ENCODE peak calls at places on chromosomes 12 and 14, in five cellular contexts. One of them, this sample, is unnamed.
A peak's percentile ranks its signal among the peaks of the same experiment; 100 is the strongest.

GRCh38 chr14:59566725-59567124 is 9.9 kb downstream of the CCDC175 start:
- DNase-seq in GM23338: no peak
- DNase-seq in GM12878: no peak
- DNase-seq in upper lobe of left lung: no peak
- DNase-seq in HCT116: no peak
- DNase-seq in this sample: no peak

GRCh38 chr14:57390037-57390805 is at the start of gene NAA30:
- DNase-seq in GM23338: peak; percentile 97
- DNase-seq in GM12878: peak; percentile 81
- DNase-seq in upper lobe of left lung: peak; percentile 94
- DNase-seq in HCT116: peak; percentile 87
- DNase-seq in this sample: peak; percentile 78

GRCh38 chr14:77598366-77599050 is 17.9 kb downstream of the SPTLC2 start:
- DNase-seq in GM23338: no peak
- DNase-seq in GM12878: no peak
- DNase-seq in upper lobe of left lung: no peak
- DNase-seq in HCT116: no peak
- DNase-seq in this sample: no peak

GRCh38 chr12:53430116-53430515 is 6.5 kb downstream of the AMHR2 start:
- DNase-seq in GM23338: no peak
- DNase-seq in GM12878: no peak
- DNase-seq in upper lobe of left lung: no peak
- DNase-seq in HCT116: no peak
- DNase-seq in this sample: no peak

GRCh38 chr12:25284024-25284423 is 33.3 kb upstream of the KRAS start:
- DNase-seq in GM23338: no peak
- DNase-seq in GM12878: no peak
- DNase-seq in upper lobe of left lung: no peak
- DNase-seq in HCT116: no peak
- DNase-seq in this sample: no peak

GRCh38 chr14:32940066-32940651 is 1.5 kb downstream of the NPAS3 start:
- DNase-seq in GM23338: peak; percentile 14
- DNase-seq in GM12878: no peak
- DNase-seq in upper lobe of left lung: no peak
- DNase-seq in HCT116: no peak
- DNase-seq in this sample: peak; percentile 62

GRCh38 chr12:65517656-65518210 is 239.2 kb downstream of the MSRB3 start:
- DNase-seq in GM23338: no peak
- DNase-seq in GM12878: no peak
- DNase-seq in upper lobe of left lung: no peak
- DNase-seq in HCT116: no peak
- DNase-seq in this sample: no peak

GRCh38 chr14:90453401-90453951 is 56.6 kb downstream of the CALM1 start:
- DNase-seq in GM23338: no peak
- DNase-seq in GM12878: no peak
- DNase-seq in upper lobe of left lung: peak; percentile 81
- DNase-seq in HCT116: no peak
- DNase-seq in this sample: no peak

GRCh38 chr12:12715459-12716150 is 1.6 kb upstream of the CDKN1B start:
- DNase-seq in GM23338: no peak
- DNase-seq in GM12878: no peak
- DNase-seq in upper lobe of left lung: no peak
- DNase-seq in HCT116: no peak
- DNase-seq in this sample: no peak

GRCh38 chr12:46831335-46832083 is 5.7 kb upstream of the SLC38A4 start:
- DNase-seq in GM23338: peak; percentile 63
- DNase-seq in GM12878: no peak
- DNase-seq in upper lobe of left lung: peak; percentile 85
- DNase-seq in HCT116: no peak
- DNase-seq in this sample: no peak

GRCh38 chr12:53172352-53172751 is 8.2 kb upstream of the ZNF740 start:
- DNase-seq in GM23338: no peak
- DNase-seq in GM12878: no peak
- DNase-seq in upper lobe of left lung: no peak
- DNase-seq in HCT116: no peak
- DNase-seq in this sample: no peak

GRCh38 chr12:41368006-41368405 is 179.9 kb downstream of the PDZRN4 start:
- DNase-seq in GM23338: peak; percentile 47
- DNase-seq in GM12878: no peak
- DNase-seq in upper lobe of left lung: no peak
- DNase-seq in HCT116: peak; percentile 7
- DNase-seq in this sample: no peak

GRCh38 chr14:100187247-100187833 is 27.9 kb upstream of the DEGS2 start:
- DNase-seq in GM23338: no peak
- DNase-seq in GM12878: no peak
- DNase-seq in upper lobe of left lung: no peak
- DNase-seq in HCT116: no peak
- DNase-seq in this sample: no peak

GRCh38 chr14:73810478-73811163 is 41.0 kb upstream of the PTGR2 start:
- DNase-seq in GM23338: no peak
- DNase-seq in GM12878: no peak
- DNase-seq in upper lobe of left lung: no peak
- DNase-seq in HCT116: no peak
- DNase-seq in this sample: no peak

GRCh38 chr12:51653431-51653830 is 62.4 kb downstream of the SCN8A start:
- DNase-seq in GM23338: no peak
- DNase-seq in GM12878: no peak
- DNase-seq in upper lobe of left lung: no peak
- DNase-seq in HCT116: no peak
- DNase-seq in this sample: no peak

GRCh38 chr12:11962795-11963347 is 107.9 kb upstream of the BCL2L14 start:
- DNase-seq in GM23338: no peak
- DNase-seq in GM12878: no peak
- DNase-seq in upper lobe of left lung: no peak
- DNase-seq in HCT116: no peak
- DNase-seq in this sample: no peak

GRCh38 chr12:122203301-122203967 is at the start of gene B3GNT4:
- DNase-seq in GM23338: peak; percentile 85
- DNase-seq in GM12878: no peak
- DNase-seq in upper lobe of left lung: peak; percentile 92
- DNase-seq in HCT116: peak; percentile 32
- DNase-seq in this sample: no peak

GRCh38 chr12:46523446-46523845 is 150.9 kb upstream of the SLC38A2 start:
- DNase-seq in GM23338: no peak
- DNase-seq in GM12878: no peak
- DNase-seq in upper lobe of left lung: no peak
- DNase-seq in HCT116: no peak
- DNase-seq in this sample: no peak

DNA sequence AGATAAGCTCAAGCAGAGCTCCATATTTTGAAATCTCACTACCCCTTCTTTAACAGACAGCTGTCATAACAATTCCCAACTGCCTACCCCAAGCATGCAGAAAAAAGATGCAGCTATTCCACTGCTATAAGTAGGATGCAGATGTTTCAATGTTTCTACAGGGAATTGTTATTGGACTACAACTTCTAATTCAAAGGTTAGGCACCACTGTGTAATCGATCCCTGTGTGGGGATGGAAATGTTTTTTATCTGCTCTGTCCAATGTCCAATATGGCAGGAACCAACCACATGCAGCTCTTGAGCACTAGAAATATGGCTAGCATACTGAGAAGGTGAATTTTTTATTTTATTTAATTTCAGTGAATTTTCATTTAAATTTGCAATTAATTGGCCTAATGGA is 208.6 kb downstream of the SLC2A13 start:
- DNase-seq in GM23338: no peak
- DNase-seq in GM12878: no peak
- DNase-seq in upper lobe of left lung: no peak
- DNase-seq in HCT116: no peak
- DNase-seq in this sample: no peak
- TF ChIP-seq POLR2AphosphoS5 in GM23338: no peak
- TF ChIP-seq POLR2AphosphoS5 in GM12878: no peak
- TF ChIP-seq POLR2AphosphoS5 in upper lobe of left lung: no peak
- TF ChIP-seq POLR2AphosphoS5 in HCT116: no peak
- TF ChIP-seq POLR2AphosphoS5 in this sample: no peak

GRCh38 chr12:3150820-3151590 is 73.8 kb downstream of the TSPAN9 start:
- DNase-seq in GM23338: peak; percentile 63
- DNase-seq in GM12878: no peak
- DNase-seq in upper lobe of left lung: peak; percentile 26
- DNase-seq in HCT116: no peak
- DNase-seq in this sample: no peak
- TF ChIP-seq POLR2AphosphoS5 in GM23338: no peak
- TF ChIP-seq POLR2AphosphoS5 in GM12878: no peak
- TF ChIP-seq POLR2AphosphoS5 in upper lobe of left lung: no peak
- TF ChIP-seq POLR2AphosphoS5 in HCT116: no peak
- TF ChIP-seq POLR2AphosphoS5 in this sample: no peak

GRCh38 chr12:126436041-126436440 is 1370.8 kb downstream of the AACS start:
- DNase-seq in GM23338: no peak
- DNase-seq in GM12878: no peak
- DNase-seq in upper lobe of left lung: no peak
- DNase-seq in HCT116: no peak
- DNase-seq in this sample: no peak

GRCh38 chr12:126432780-126433179 is 1367.5 kb downstream of the AACS start:
- DNase-seq in GM23338: no peak
- DNase-seq in GM12878: no peak
- DNase-seq in upper lobe of left lung: no peak
- DNase-seq in HCT116: no peak
- DNase-seq in this sample: peak; percentile 67

GRCh38 chr12:126434412-126434811 is 1369.2 kb downstream of the AACS start:
- DNase-seq in GM23338: no peak
- DNase-seq in GM12878: no peak
- DNase-seq in upper lobe of left lung: no peak
- DNase-seq in HCT116: no peak
- DNase-seq in this sample: no peak

GRCh38 chr12:126437934-126438333 is 1372.7 kb downstream of the AACS start:
- DNase-seq in GM23338: no peak
- DNase-seq in GM12878: no peak
- DNase-seq in upper lobe of left lung: no peak
- DNase-seq in HCT116: no peak
- DNase-seq in this sample: no peak
- TF ChIP-seq POLR2AphosphoS5 in GM23338: no peak
- TF ChIP-seq POLR2AphosphoS5 in GM12878: no peak
- TF ChIP-seq POLR2AphosphoS5 in upper lobe of left lung: no peak
- TF ChIP-seq POLR2AphosphoS5 in HCT116: no peak
- TF ChIP-seq POLR2AphosphoS5 in this sample: no peak

DNA sequence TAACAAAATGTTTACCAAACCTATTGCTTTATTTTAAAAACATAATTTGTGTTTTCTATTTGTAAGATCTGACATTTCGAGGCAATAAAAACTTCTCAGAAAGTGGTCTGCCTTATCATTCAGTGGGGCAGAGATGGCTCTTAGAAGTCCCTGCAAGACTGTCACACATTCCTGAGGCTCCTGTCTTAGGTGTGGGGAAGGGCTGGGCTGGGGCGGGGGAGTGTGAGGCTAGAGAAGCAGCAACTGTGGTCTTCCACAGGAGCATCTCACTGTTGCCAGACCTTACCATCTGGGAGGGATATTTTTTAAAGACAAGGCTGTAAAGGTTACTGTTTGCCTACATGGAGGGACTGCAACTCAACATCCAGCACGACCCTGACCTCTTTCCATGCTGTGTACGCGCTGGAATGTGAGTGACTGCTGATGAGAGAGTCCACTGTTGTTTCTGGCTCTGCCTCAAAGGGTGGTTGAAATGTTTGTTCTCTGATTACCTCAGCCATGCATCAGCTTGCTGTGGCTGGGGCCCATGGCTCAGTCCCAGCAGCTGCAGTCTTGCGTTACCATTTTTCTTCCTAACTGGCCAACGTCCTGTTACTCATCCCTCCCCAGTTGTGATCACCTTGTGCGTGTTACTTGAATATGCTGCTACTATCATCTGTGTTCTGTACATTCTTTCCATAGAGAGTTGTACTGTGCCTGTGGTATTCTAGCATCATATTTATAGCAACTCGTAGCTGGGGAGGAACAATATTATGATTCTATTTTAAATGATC is 12.4 kb downstream of the ERG28 start:
- DNase-seq in GM23338: no peak
- DNase-seq in GM12878: no peak
- DNase-seq in upper lobe of left lung: no peak
- DNase-seq in HCT116: peak; percentile 54
- DNase-seq in this sample: no peak
- TF ChIP-seq POLR2AphosphoS5 in GM23338: no peak
- TF ChIP-seq POLR2AphosphoS5 in GM12878: no peak
- TF ChIP-seq POLR2AphosphoS5 in upper lobe of left lung: peak; percentile 60
- TF ChIP-seq POLR2AphosphoS5 in HCT116: peak; percentile 35
- TF ChIP-seq POLR2AphosphoS5 in this sample: no peak

GRCh38 chr12:93181396-93181965 is 196.2 kb upstream of the NUDT4 start:
- DNase-seq in GM23338: no peak
- DNase-seq in GM12878: no peak
- DNase-seq in upper lobe of left lung: no peak
- DNase-seq in HCT116: no peak
- DNase-seq in this sample: no peak
- TF ChIP-seq POLR2AphosphoS5 in GM23338: no peak
- TF ChIP-seq POLR2AphosphoS5 in GM12878: no peak
- TF ChIP-seq POLR2AphosphoS5 in upper lobe of left lung: no peak
- TF ChIP-seq POLR2AphosphoS5 in HCT116: no peak
- TF ChIP-seq POLR2AphosphoS5 in this sample: no peak

GRCh38 chr14:65500075-65500474 is 87.5 kb downstream of the FUT8 start:
- DNase-seq in GM23338: no peak
- DNase-seq in GM12878: no peak
- DNase-seq in upper lobe of left lung: no peak
- DNase-seq in HCT116: no peak
- DNase-seq in this sample: no peak
- TF ChIP-seq POLR2AphosphoS5 in GM23338: no peak
- TF ChIP-seq POLR2AphosphoS5 in GM12878: no peak
- TF ChIP-seq POLR2AphosphoS5 in upper lobe of left lung: no peak
- TF ChIP-seq POLR2AphosphoS5 in HCT116: no peak
- TF ChIP-seq POLR2AphosphoS5 in this sample: no peak

This sample was measured in SK-N-MC.